ENCODE peak calls at places on chromosomes 13 and 19, in nine cellular contexts. I, D, E, R, M, N, A, X and P are unnamed samples.
A peak's percentile ranks its signal among the peaks of the same experiment; 100 is the strongest.

GRCh38 chr19:10502524-10503001 is 593 bp downstream of the KEAP1 start:
- DNase-seq in I (peak; percentile 94), D (peak; percentile 95), E (peak; percentile 93), R (peak; percentile 95), M (peak; percentile 91), N (peak; percentile 95), A (peak; percentile 89), X (peak; percentile 95), P (no peak)

GRCh38 chr19:49746206-49746958 is 16.7 kb downstream of the TSKS start:
- DNase-seq in I (peak; percentile 46), D (no peak), E (peak; percentile 71), R (peak; percentile 69), M (no peak), N (peak; percentile 40), A (peak; percentile 80), X (peak; percentile 77), P (peak; percentile 92)

GRCh38 chr19:3968556-3969434 is 2.1 kb downstream of the DAPK3 start:
- DNase-seq in I (peak; percentile 96), D (peak; percentile 82), E (peak; percentile 58), R (peak; percentile 85), M (peak; percentile 48), N (peak; percentile 75), A (peak; percentile 93), X (no peak), P (no peak)

GRCh38 chr19:32233091-32233490 is 112.3 kb upstream of the ZNF507 start:
- DNase-seq in I (no peak), D (no peak), E (no peak), R (no peak), M (no peak), N (no peak), A (no peak), X (no peak), P (no peak)

GRCh38 chr19:46221981-46222610 is 7.4 kb upstream of the IGFL1 start:
- DNase-seq in I (peak; percentile 85), D (peak; percentile 64), E (no peak), R (peak; percentile 42), M (no peak), N (no peak), A (peak; percentile 96), X (no peak), P (no peak)

GRCh38 chr19:7382694-7383093 is 34.0 kb downstream of the ARHGEF18 start:
- DNase-seq in I (no peak), D (no peak), E (no peak), R (no peak), M (no peak), N (peak; percentile 21), A (no peak), X (no peak), P (no peak)

GRCh38 chr13:78593652-78594494 is 9.5 kb downstream of the POU4F1 start:
- DNase-seq in I (no peak), D (no peak), E (no peak), R (no peak), M (no peak), N (no peak), A (no peak), X (no peak), P (peak; percentile 86)

GRCh38 chr13:28609936-28610335 is 49.0 kb upstream of the POMP start:
- DNase-seq in I (peak; percentile 71), D (no peak), E (no peak), R (no peak), M (no peak), N (no peak), A (no peak), X (no peak), P (no peak)

GRCh38 chr19:1169921-1170885 is 3.9 kb downstream of the SBNO2 start:
- DNase-seq in I (peak; percentile 87), D (no peak), E (no peak), R (no peak), M (no peak), N (no peak), A (peak; percentile 76), X (no peak), P (no peak)

GRCh38 chr13:111533900-111534645 is 213.6 kb downstream of the TEX29 start:
- DNase-seq in I (no peak), D (no peak), E (peak; percentile 13), R (no peak), M (no peak), N (no peak), A (no peak), X (no peak), P (no peak)

GRCh38 chr13:77048592-77048991 is 21.6 kb upstream of the FBXL3 start:
- DNase-seq in I (no peak), D (no peak), E (no peak), R (no peak), M (no peak), N (no peak), A (no peak), X (no peak), P (no peak)

GRCh38 chr13:113121928-113122420 is 625 bp upstream of the F10 start:
- DNase-seq in I (no peak), D (no peak), E (no peak), R (no peak), M (no peak), N (no peak), A (no peak), X (no peak), P (no peak)